ENCODE peak calls at places on chromosomes 3 and 15, in nine cellular contexts. X is GM20000, T is HL-60, Q is cardiac muscle cell, E is fibroblast of pulmonary artery, R is SK-N-SH, J is WERI-Rb-1, A is GM12864, I is suprapubic skin. V is an unnamed sample.
A peak's percentile ranks its signal among the peaks of the same experiment; 100 is the strongest.

GRCh38 chr3:142027713-142028112 is 121.6 kb downstream of the TFDP2 start:
- DNase-seq in T (peak; percentile 57), I (no peak), E (peak; percentile 34), Q (peak; percentile 49), A (peak; percentile 16), X (peak; percentile 10), J (no peak), R (peak; percentile 10), V (no peak)

GRCh38 chr3:90145094-90145810 is 1037.8 kb downstream of the EPHA3 start:
- DNase-seq in I (no peak), A (no peak), X (no peak), R (no peak), J (no peak), E (peak; percentile 0), Q (no peak), T (no peak), V (no peak)

GRCh38 chr3:190024912-190025311 is 95.8 kb downstream of the P3H2 start:
- DNase-seq in I (no peak), Q (peak; percentile 50), X (peak; percentile 22), T (no peak), A (no peak), R (no peak), J (no peak), E (peak; percentile 74), V (no peak)

GRCh38 chr15:70093481-70094309 is 4.0 kb downstream of the TLE3 start:
- DNase-seq in X (peak; percentile 41), J (no peak), Q (peak; percentile 67), R (no peak), I (no peak), E (peak; percentile 79), A (no peak), T (peak; percentile 17), V (no peak)

GRCh38 chr15:71254503-71254902 is 139.2 kb downstream of the THSD4 start:
- DNase-seq in E (no peak), R (no peak), T (no peak), I (no peak), A (no peak), X (no peak), Q (no peak), J (peak; percentile 65), V (no peak)

GRCh38 chr15:57245130-57245529 is 131.2 kb upstream of the CGNL1 start:
- DNase-seq in I (no peak), Q (peak; percentile 43), A (no peak), T (no peak), E (peak; percentile 40), R (no peak), J (peak; percentile 28), X (no peak), V (no peak)

GRCh38 chr3:146543461-146544012 is 870 bp downstream of the PLSCR1 start:
- DNase-seq in R (no peak), E (peak; percentile 66), Q (peak; percentile 69), I (no peak), J (no peak), A (no peak), X (no peak), T (no peak), V (no peak)

GRCh38 chr3:42183991-42184621 is 81.9 kb downstream of the CCK start:
- DNase-seq in J (no peak), X (no peak), I (peak; percentile 13), T (no peak), R (no peak), E (no peak), A (no peak), Q (no peak), V (no peak)

GRCh38 chr15:79208179-79208578 is 74.3 kb upstream of the ANKRD34C start:
- DNase-seq in R (no peak), I (no peak), A (no peak), T (no peak), X (no peak), Q (no peak), J (no peak), E (no peak), V (no peak)

GRCh38 chr3:54341811-54342210 is 219.5 kb downstream of the CACNA2D3 start:
- DNase-seq in X (no peak), R (no peak), T (no peak), J (no peak), Q (no peak), A (no peak), E (no peak), I (no peak), V (no peak)

GRCh38 chr15:29454506-29454905 is 184.9 kb upstream of the NSMCE3 start:
- DNase-seq in J (no peak), A (no peak), X (no peak), I (no peak), T (no peak), Q (no peak), R (no peak), E (no peak), V (no peak)

GRCh38 chr15:29448320-29448719 is 178.7 kb upstream of the NSMCE3 start:
- DNase-seq in R (no peak), J (no peak), A (no peak), T (no peak), I (no peak), X (no peak), Q (no peak), E (no peak), V (no peak)

GRCh38 chr15:29452881-29453731 is 183.5 kb upstream of the NSMCE3 start:
- DNase-seq in X (no peak), T (no peak), E (peak; percentile 1), Q (peak; percentile 5), R (no peak), I (no peak), J (no peak), A (no peak), V (no peak)

GRCh38 chr15:29449136-29449535 is 179.5 kb upstream of the NSMCE3 start:
- DNase-seq in A (no peak), J (no peak), Q (no peak), T (no peak), I (no peak), X (no peak), R (no peak), E (peak; percentile 10), V (peak; percentile 25)

DNA sequence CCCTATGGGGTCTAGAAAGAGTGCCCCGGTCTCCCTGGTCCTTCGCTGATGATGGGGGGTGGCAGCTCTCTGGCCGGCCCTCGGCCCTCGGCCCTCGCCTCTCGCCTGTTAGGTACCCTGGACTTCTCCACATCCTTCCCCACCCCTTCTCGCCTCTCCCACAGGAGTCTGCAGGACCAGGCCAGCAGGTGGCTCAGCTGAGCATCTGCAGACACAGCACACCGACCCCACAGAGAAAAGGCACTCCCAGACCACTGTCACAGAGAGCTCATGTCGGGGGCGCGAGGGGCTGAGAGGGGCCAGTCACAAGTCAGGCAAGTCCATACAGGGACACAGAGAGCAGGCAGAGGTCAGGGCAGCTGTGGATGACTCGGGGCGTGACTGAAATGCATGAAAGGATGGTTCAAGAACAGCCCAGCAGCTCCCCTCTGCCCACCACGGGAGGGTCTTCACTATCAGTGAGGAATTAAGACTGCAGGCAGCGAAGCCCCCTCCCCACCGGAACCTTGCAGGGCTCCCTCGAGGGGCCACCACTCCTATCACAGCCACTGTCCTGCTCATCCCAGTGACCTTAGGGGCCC is 181.7 kb upstream of the NSMCE3 start:
- DNase-seq in I (no peak), X (no peak), J (peak; percentile 39), Q (no peak), R (peak; percentile 47), A (no peak), E (no peak), T (no peak), V (no peak)
- TF ChIP-seq CTCF in I (no peak), X (no peak), J (peak; percentile 61), Q (no peak), R (no peak), A (peak; percentile 15), E (no peak), T (no peak), V (peak; percentile 51)

DNA sequence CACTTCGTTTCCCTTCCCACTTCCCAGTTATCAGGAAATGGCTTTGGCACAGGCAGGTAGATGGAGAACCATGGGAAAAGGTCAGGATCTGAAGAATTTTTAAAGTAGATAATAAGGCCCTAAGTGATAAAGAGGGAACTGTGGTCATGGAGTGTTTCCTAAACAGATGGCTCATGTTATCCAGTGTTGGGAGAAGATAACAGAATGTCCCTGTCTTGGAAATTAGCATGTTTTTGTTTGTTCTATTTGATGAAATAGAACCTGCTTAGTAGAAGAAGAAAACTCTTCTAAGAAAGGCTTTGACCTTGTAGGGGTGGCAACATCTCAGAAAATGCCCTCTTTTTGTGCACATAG is 8.8 kb downstream of the LRRC3B start:
- DNase-seq in R (no peak), T (no peak), Q (no peak), E (no peak), I (no peak), J (no peak), X (no peak), A (no peak), V (no peak)
- TF ChIP-seq CTCF in R (no peak), T (no peak), Q (no peak), E (no peak), I (no peak), J (no peak), X (no peak), A (no peak), V (no peak)

GRCh38 chr3:109803274-109803673 is 465.9 kb upstream of the DPPA4 start:
- DNase-seq in T (no peak), J (no peak), A (no peak), I (no peak), X (no peak), Q (no peak), R (peak; percentile 10), E (no peak), V (no peak)
- TF ChIP-seq CTCF in T (peak; percentile 13), J (peak; percentile 62), A (no peak), I (no peak), X (no peak), Q (peak; percentile 37), R (peak; percentile 52), E (peak; percentile 53), V (peak; percentile 40)

GRCh38 chr3:129425619-129426018 is 2.8 kb downstream of the EFCAB12 start:
- DNase-seq in E (no peak), T (no peak), X (no peak), A (no peak), R (no peak), I (no peak), Q (no peak), J (no peak), V (no peak)
- TF ChIP-seq CTCF in E (no peak), T (no peak), X (no peak), A (no peak), R (no peak), I (no peak), Q (no peak), J (no peak), V (no peak)

GRCh38 chr3:72265250-72265649 is 480.3 kb upstream of the PROK2 start:
- DNase-seq in A (no peak), J (no peak), Q (peak; percentile 60), I (no peak), E (peak; percentile 57), T (no peak), R (no peak), X (no peak), V (no peak)
- TF ChIP-seq CTCF in A (peak; percentile 28), J (peak; percentile 47), Q (peak; percentile 52), I (no peak), E (peak; percentile 39), T (no peak), R (peak; percentile 31), X (no peak), V (peak; percentile 41)

GRCh38 chr3:79366414-79366813 is 401.4 kb downstream of the ROBO1 start:
- DNase-seq in I (no peak), R (no peak), Q (no peak), X (no peak), A (no peak), E (peak; percentile 18), J (no peak), T (no peak), V (no peak)
- TF ChIP-seq CTCF in I (no peak), R (no peak), Q (no peak), X (no peak), A (no peak), E (no peak), J (no peak), T (no peak), V (no peak)

V was measured in progenitor cell of endocrine pancreas.